ENCODE peak calls at places on chromosomes 11 and 22, in four cellular contexts. T is HEK293T, A is K562, B is HepG2. P is an unnamed sample.

GRCh38 chr11:126257764-126258163 is 10.9 kb downstream of the SRPRA start:
- DNase-seq in T (no peak), A (no peak), B (no peak), P (no peak)

GRCh38 chr11:45852712-45853101 is 5.4 kb downstream of the CRY2 start:
- DNase-seq in B (no peak), T (no peak), A (no peak), P (no peak)

GRCh38 chr11:115696472-115697011 is 192.3 kb upstream of the CADM1 start:
- DNase-seq in B (no peak), A (no peak), T (no peak), P (no peak)

GRCh38 chr11:76620471-76620870 is 50.1 kb downstream of the LRRC32 start:
- DNase-seq in B (no peak), A (no peak), T (no peak), P (no peak)

GRCh38 chr11:72228229-72228843 is 3.8 kb downstream of the INPPL1 start:
- DNase-seq in B (no peak), T (no peak), A (no peak), P (no peak)

GRCh38 chr11:62498492-62499286 is 47.9 kb downstream of the AHNAK start:
- DNase-seq in A (no peak), B (peak), T (no peak), P (no peak)

GRCh38 chr11:83521647-83522596 is 235.8 kb upstream of the CCDC90B start:
- DNase-seq in A (no peak), B (peak), T (peak), P (no peak)

GRCh38 chr11:31254411-31254810 is 115.1 kb downstream of the DCDC1 start:
- DNase-seq in A (no peak), B (no peak), T (no peak), P (no peak)

GRCh38 chr11:69496631-69497220 is 15.3 kb downstream of the LINC01488 start:
- DNase-seq in A (no peak), B (no peak), T (no peak), P (no peak)

GRCh38 chr11:61307354-61307753 is 12.2 kb upstream of the VWCE start:
- DNase-seq in T (no peak), B (no peak), A (no peak), P (no peak)

GRCh38 chr22:31611065-31611760 is 50.8 kb downstream of the PISD start:
- DNase-seq in B (no peak), T (no peak), A (no peak), P (no peak)

GRCh38 chr11:106208795-106209194 is 131.3 kb downstream of the AASDHPPT start:
- DNase-seq in B (peak), T (no peak), A (no peak), P (no peak)

GRCh38 chr11:63970902-63971301 is 3.5 kb upstream of the COX8A start:
- DNase-seq in B (peak), A (no peak), T (no peak), P (no peak)

GRCh38 chr11:115920841-115921480 is 416.7 kb upstream of the CADM1 start:
- DNase-seq in T (no peak), B (no peak), A (no peak), P (no peak)

GRCh38 chr22:49090853-49091135 is 736.9 kb downstream of the BRD1 start:
- DNase-seq in A (no peak), T (no peak), B (no peak), P (no peak)

GRCh38 chr22:38732251-38732815 is 23.5 kb downstream of the SUN2 start:
- DNase-seq in B (no peak), A (no peak), T (no peak), P (no peak)

GRCh38 chr22:27667121-27667843 is 134.3 kb downstream of the MN1 start:
- DNase-seq in B (no peak), A (no peak), T (peak), P (no peak)

GRCh38 chr11:72058416-72059034 is 21.8 kb downstream of the NUMA1 start:
- DNase-seq in T (no peak), A (no peak), B (no peak), P (no peak)

GRCh38 chr11:118056806-118057205 is 20.1 kb upstream of the TMPRSS4 start:
- DNase-seq in B (no peak), A (no peak), T (no peak), P (no peak)

GRCh38 chr11:3894128-3894731 is 38.8 kb downstream of the STIM1 start:
- DNase-seq in T (no peak), B (no peak), A (no peak), P (peak)

GRCh38 chr22:20106205-20106848 is 9.6 kb upstream of the RANBP1 start:
- DNase-seq in A (no peak), T (no peak), B (no peak), P (no peak)

GRCh38 chr11:6557063-6557462 is 46.4 kb downstream of the RRP8 start:
- DNase-seq in A (no peak), B (no peak), T (no peak), P (no peak)

GRCh38 chr11:105092255-105093239 is 47.0 kb downstream of the CARD18 start:
- DNase-seq in A (no peak), B (no peak), T (no peak), P (no peak)

GRCh38 chr11:69563946-69564780 is 76.8 kb upstream of the CCND1 start:
- DNase-seq in A (no peak), T (no peak), B (peak), P (no peak)

GRCh38 chr22:21022507-21022906 is 7.5 kb downstream of the P2RX6 start:
- DNase-seq in T (no peak), B (no peak), A (no peak), P (no peak)

GRCh38 chr11:70745936-70746335 is 347.6 kb downstream of the CTTN start:
- DNase-seq in T (no peak), B (no peak), A (no peak), P (no peak)

GRCh38 chr22:26053737-26054316 is 115.4 kb upstream of the SEZ6L start:
- DNase-seq in A (no peak), T (no peak), B (no peak), P (no peak)

GRCh38 chr11:12787847-12788246 is 113.6 kb downstream of the TEAD1 start:
- DNase-seq in T (no peak), B (no peak), A (no peak), P (no peak)

GRCh38 chr11:102172127-102172848 is 62.0 kb downstream of the YAP1 start:
- DNase-seq in T (no peak), B (no peak), A (no peak), P (no peak)

GRCh38 chr11:7423946-7424345 is 61.4 kb upstream of the OLFML1 start:
- DNase-seq in B (no peak), A (no peak), T (no peak), P (no peak)

GRCh38 chr11:1628506-1629325 is 859 bp upstream of the KRTAP5-5 start:
- DNase-seq in A (peak), T (peak), B (peak), P (no peak)

GRCh38 chr11:16790484-16791240 is 52.2 kb downstream of the C11orf58 start:
- DNase-seq in T (no peak), B (no peak), A (no peak), P (no peak)

GRCh38 chr11:68843052-68843561 is 1.4 kb upstream of the CPT1A start:
- DNase-seq in T (no peak), A (no peak), B (no peak), P (no peak)

GRCh38 chr22:27992294-27993165 is 73.5 kb upstream of the PITPNB start:
- DNase-seq in B (no peak), A (no peak), T (no peak), P (no peak)

GRCh38 chr11:22802861-22803260 is 26.7 kb downstream of the SVIP start:
- DNase-seq in A (no peak), T (no peak), B (peak), P (no peak)

GRCh38 chr22:46490538-46490937 is 46.9 kb downstream of the CELSR1 start:
- DNase-seq in B (no peak), T (no peak), A (no peak), P (no peak)

DNA sequence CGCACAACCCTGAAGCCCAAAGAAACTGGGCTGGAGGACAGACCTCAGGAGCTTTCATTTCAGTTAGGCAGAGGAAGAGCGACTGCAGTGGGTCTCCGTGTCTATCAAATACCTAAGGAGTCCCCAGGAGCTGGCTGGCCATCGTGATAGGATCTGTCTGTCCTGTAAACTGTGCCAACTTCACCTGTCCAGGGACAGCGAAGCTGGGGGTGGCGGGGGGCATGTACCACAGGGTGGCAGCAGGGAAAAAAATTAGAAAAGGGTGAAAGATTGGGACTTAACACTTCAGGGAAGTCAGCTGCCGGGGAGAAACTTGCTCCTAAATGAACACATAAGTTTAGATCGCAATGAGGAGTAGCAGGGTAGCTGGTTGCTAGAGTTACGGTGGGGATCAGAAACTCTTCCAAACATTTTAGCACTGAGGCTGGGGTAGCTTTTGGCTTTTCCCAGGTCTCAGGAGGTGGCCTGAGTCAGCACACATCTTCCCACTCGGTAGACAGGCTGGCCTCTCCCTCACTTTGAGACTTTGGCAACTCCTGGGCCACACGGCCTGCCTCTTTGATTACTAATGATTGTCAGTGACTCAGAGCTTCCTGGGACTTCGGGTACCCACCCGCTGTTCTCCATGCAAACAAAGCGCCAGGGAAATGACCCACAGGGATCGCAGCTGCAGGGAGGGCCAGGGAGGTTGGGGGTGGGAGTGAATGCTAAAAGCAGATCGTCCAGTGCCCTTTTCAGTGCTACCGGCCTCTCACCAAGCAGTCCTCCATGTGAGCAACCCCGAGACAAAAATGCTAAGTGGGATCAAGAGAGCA is 2.9 kb upstream of the MTFP1 start:
- DNase-seq in T (no peak), A (peak), B (peak), P (no peak)
- TF ChIP-seq FOXK2 in T (no peak), A (no peak), B (no peak), P (no peak)

GRCh38 chr22:24115247-24116207 is 65.8 kb upstream of the SUSD2 start:
- DNase-seq in B (no peak), T (no peak), A (no peak), P (no peak)
- TF ChIP-seq FOXK2 in B (no peak), T (no peak), A (no peak), P (no peak)

GRCh38 chr22:45159652-45160462 is 3.9 kb upstream of the NUP50 start:
- DNase-seq in T (peak), A (no peak), B (peak), P (no peak)
- TF ChIP-seq FOXK2 in T (no peak), A (no peak), B (no peak), P (no peak)

GRCh38 chr11:133441964-133442660 is 90.2 kb downstream of the OPCML start:
- DNase-seq in A (no peak), T (no peak), B (no peak), P (no peak)

DNA sequence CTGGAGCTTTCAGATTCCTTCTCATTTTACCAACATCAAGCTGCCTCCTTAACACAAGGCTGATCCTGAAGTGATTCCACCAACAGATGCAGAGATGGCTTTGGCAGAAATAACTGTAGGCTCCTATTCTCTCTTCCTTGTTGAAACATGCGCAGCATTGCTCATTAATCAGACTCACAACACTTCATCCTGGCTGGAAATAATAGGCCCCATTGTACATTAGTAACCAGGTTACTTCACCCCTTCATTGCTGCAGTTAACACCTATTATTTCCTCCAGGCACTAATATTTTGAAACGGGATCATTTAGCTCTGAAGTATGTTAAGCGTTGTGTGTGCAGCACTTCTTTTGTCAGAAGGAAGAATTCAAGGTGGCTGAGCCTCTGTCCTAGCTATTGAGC is 88.9 kb downstream of the OPCML start:
- DNase-seq in T (no peak), A (no peak), B (no peak), P (no peak)
- TF ChIP-seq FOXK2 in T (no peak), A (no peak), B (no peak), P (no peak)

GRCh38 chr11:109971184-109971523 is 122.0 kb upstream of the ZC3H12C start:
- DNase-seq in T (no peak), B (no peak), A (no peak), P (no peak)
- TF ChIP-seq FOXK2 in T (no peak), B (no peak), A (no peak), P (no peak)

GRCh38 chr11:43508511-43508918 is 149.8 kb downstream of the TTC17 start:
- DNase-seq in A (no peak), B (no peak), T (no peak), P (no peak)
- TF ChIP-seq FOXK2 in A (no peak), B (no peak), T (no peak), P (no peak)

GRCh38 chr11:14237333-14237988 is 121.5 kb downstream of the RRAS2 start:
- DNase-seq in T (no peak), B (no peak), A (no peak), P (peak)

GRCh38 chr11:14232652-14233051 is 126.3 kb downstream of the RRAS2 start:
- DNase-seq in A (peak), B (no peak), T (peak), P (no peak)

GRCh38 chr11:14230407-14230806 is 128.6 kb downstream of the RRAS2 start:
- DNase-seq in T (no peak), B (no peak), A (no peak), P (no peak)

GRCh38 chr11:14235701-14236100 is 123.3 kb downstream of the RRAS2 start:
- DNase-seq in A (no peak), B (no peak), T (no peak), P (no peak)

DNA sequence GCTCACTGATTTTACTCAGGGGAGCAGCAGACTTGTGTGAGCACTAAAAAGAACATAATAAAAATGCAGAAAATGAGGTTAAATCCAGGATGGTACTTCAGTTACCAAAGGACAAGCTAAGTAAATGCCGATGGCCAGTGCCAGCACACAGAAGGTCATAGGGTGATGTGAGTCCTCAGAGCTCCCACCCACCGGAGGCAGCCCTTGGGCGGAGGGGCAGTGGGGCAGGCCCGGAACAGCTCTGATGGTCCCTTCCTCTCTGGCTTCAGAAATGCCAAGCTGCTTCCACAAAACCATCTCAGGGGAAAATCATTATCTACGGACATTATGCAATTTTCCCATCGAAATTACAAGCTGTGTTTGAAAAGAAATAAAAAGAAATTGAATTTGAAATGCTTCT is 124.5 kb downstream of the RRAS2 start:
- DNase-seq in T (no peak), A (no peak), B (no peak), P (no peak)
- TF ChIP-seq FOXK2 in T (no peak), A (no peak), B (no peak), P (no peak)

GRCh38 chr11:57568330-57568766 is 876 bp upstream of the UBE2L6 start:
- DNase-seq in B (peak), A (no peak), T (no peak), P (peak)

GRCh38 chr11:57566564-57567209 is 785 bp downstream of the UBE2L6 start:
- DNase-seq in A (peak), T (no peak), B (no peak), P (no peak)

GRCh38 chr11:57566035-57566504 is 1.4 kb downstream of the UBE2L6 start:
- DNase-seq in B (peak), A (no peak), T (no peak), P (peak)

GRCh38 chr11:57567512-57568329 is at the start of gene UBE2L6:
- DNase-seq in B (no peak), T (peak), A (peak), P (no peak)

DNA sequence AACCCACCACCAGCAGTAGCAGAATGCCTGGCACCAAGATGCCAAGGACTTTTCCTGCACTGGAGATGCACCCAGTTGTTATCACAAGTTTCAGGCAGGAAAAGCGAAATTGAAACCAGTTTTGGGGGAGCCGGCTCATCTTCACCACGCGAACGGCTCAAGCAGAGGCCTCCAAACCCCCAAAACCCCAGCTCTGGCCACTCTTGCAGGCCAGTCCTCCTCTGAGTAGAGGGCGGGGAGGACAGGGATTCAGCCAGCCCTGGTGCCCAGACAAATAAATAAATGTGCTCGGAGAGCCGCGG is 311 bp downstream of the UBE2L6 start:
- DNase-seq in T (no peak), B (no peak), A (no peak), P (no peak)
- TF ChIP-seq FOXK2 in T (no peak), B (no peak), A (no peak), P (no peak)